ENCODE peak calls at places on chromosome 4, in seven cellular contexts. D is iPS-NIHi11; F is CD4-positive, CD25-positive, alpha-beta regulatory T cell; W is Ammon's horn; E is activated CD8-positive, alpha-beta memory T cell treated with anti-CD3 and anti-CD28 coated beads for 1 hour; K is C1 segment of cervical spinal cord; R is HCT116. P is an unnamed sample.
A peak's percentile ranks its signal among the peaks of the same experiment; 100 is the strongest.

GRCh38 chr4:82099863-82100579 is 273.8 kb downstream of the HNRNPD start:
- DNase-seq in D (no peak), F (no peak), W (no peak), E (no peak), K (no peak), R (no peak), P (no peak)

GRCh38 chr4:95599777-95600436 is 51.1 kb upstream of the UNC5C start:
- DNase-seq in D (no peak), F (peak; percentile 18), W (no peak), E (no peak), K (no peak), R (no peak), P (no peak)

GRCh38 chr4:39635023-39635422 is 3.6 kb downstream of the SMIM14 start:
- DNase-seq in D (peak; percentile 26), F (no peak), W (no peak), E (no peak), K (no peak), R (no peak), P (no peak)

GRCh38 chr4:26235500-26235899 is 85.3 kb upstream of the RBPJ start:
- DNase-seq in D (no peak), F (no peak), W (no peak), E (no peak), K (no peak), R (no peak), P (peak; percentile 59)

GRCh38 chr4:16417198-16417597 is 190.9 kb upstream of the TAPT1 start:
- DNase-seq in D (no peak), F (no peak), W (no peak), E (no peak), K (no peak), R (no peak), P (no peak)

GRCh38 chr4:185534850-185535761 is at the start of gene PDLIM3:
- DNase-seq in D (peak; percentile 88), F (no peak), W (peak; percentile 64), E (no peak), K (peak; percentile 45), R (peak; percentile 12), P (peak; percentile 67)

GRCh38 chr4:140309124-140309870 is 64.1 kb upstream of the SCOC start:
- DNase-seq in D (peak; percentile 28), F (no peak), W (no peak), E (no peak), K (no peak), R (no peak), P (no peak)

GRCh38 chr4:158821228-158822009 is 52.6 kb downstream of the FNIP2 start:
- DNase-seq in D (no peak), F (no peak), W (no peak), E (no peak), K (no peak), R (no peak), P (no peak)

GRCh38 chr4:915595-915994 is 16.5 kb downstream of the GAK start:
- DNase-seq in D (no peak), F (peak; percentile 25), W (peak; percentile 45), E (no peak), K (no peak), R (no peak), P (no peak)

GRCh38 chr4:127249767-127250108 is 383.0 kb upstream of the INTU start:
- DNase-seq in D (no peak), F (no peak), W (no peak), E (no peak), K (no peak), R (no peak), P (no peak)

GRCh38 chr4:86901864-86902263 is 9.6 kb upstream of the C4orf36 start:
- DNase-seq in D (no peak), F (no peak), W (no peak), E (no peak), K (no peak), R (no peak), P (no peak)

GRCh38 chr4:186105721-186106335 is 1.3 kb downstream of the FAM149A start:
- DNase-seq in D (peak; percentile 54), F (no peak), W (peak; percentile 45), E (no peak), K (no peak), R (no peak), P (no peak)

GRCh38 chr4:77538574-77539157 is 67.0 kb upstream of the CXCL13 start:
- DNase-seq in D (no peak), F (no peak), W (no peak), E (no peak), K (no peak), R (peak; percentile 27), P (no peak)

GRCh38 chr4:151031831-151032605 is 16.9 kb upstream of the LRBA start:
- DNase-seq in D (no peak), F (peak; percentile 29), W (no peak), E (no peak), K (no peak), R (no peak), P (no peak)

GRCh38 chr4:168864831-168865541 is 145.1 kb downstream of the CBR4 start:
- DNase-seq in D (peak; percentile 50), F (no peak), W (no peak), E (no peak), K (no peak), R (no peak), P (no peak)

GRCh38 chr4:14871676-14872430 is 130.4 kb upstream of the CPEB2 start:
- DNase-seq in D (peak; percentile 33), F (peak; percentile 48), W (no peak), E (no peak), K (no peak), R (peak; percentile 2), P (peak; percentile 54)

GRCh38 chr4:6449746-6450369 is 22.6 kb downstream of the PPP2R2C start:
- DNase-seq in D (no peak), F (no peak), W (no peak), E (no peak), K (no peak), R (no peak), P (peak; percentile 18)